ENCODE peak calls at places on chromosomes 2 and 18, in eight cellular contexts. One of them, this sample, is unnamed.

GRCh38 chr18:801137-801536 is 10.9 kb downstream of the YES1 start:
- DNase-seq in uterus: no peak
- DNase-seq in PC-9: no peak
- DNase-seq in heart right ventricle: no peak
- DNase-seq in NCI-H69: no peak
- DNase-seq in activated CD4-positive, alpha-beta T cell treated with anti-CD3 and anti-CD28 coated beads for 1 hour: no peak
- DNase-seq in progenitor cell of endocrine pancreas: no peak
- DNase-seq in foreskin fibroblast: no peak
- DNase-seq in this sample: no peak

GRCh38 chr2:112480540-112481049 is 1.4 kb upstream of the TTL start:
- DNase-seq in uterus: no peak
- DNase-seq in PC-9: no peak
- DNase-seq in heart right ventricle: no peak
- DNase-seq in NCI-H69: peak
- DNase-seq in activated CD4-positive, alpha-beta T cell treated with anti-CD3 and anti-CD28 coated beads for 1 hour: peak
- DNase-seq in progenitor cell of endocrine pancreas: no peak
- DNase-seq in foreskin fibroblast: no peak
- DNase-seq in this sample: no peak

GRCh38 chr2:237391140-237391539 is 22.8 kb downstream of the COL6A3 start:
- DNase-seq in uterus: no peak
- DNase-seq in PC-9: no peak
- DNase-seq in heart right ventricle: no peak
- DNase-seq in NCI-H69: no peak
- DNase-seq in activated CD4-positive, alpha-beta T cell treated with anti-CD3 and anti-CD28 coated beads for 1 hour: no peak
- DNase-seq in progenitor cell of endocrine pancreas: no peak
- DNase-seq in foreskin fibroblast: no peak
- DNase-seq in this sample: no peak

GRCh38 chr2:217481577-217481976 is 521.2 kb downstream of the TNS1 start:
- DNase-seq in uterus: no peak
- DNase-seq in PC-9: no peak
- DNase-seq in heart right ventricle: no peak
- DNase-seq in NCI-H69: no peak
- DNase-seq in activated CD4-positive, alpha-beta T cell treated with anti-CD3 and anti-CD28 coated beads for 1 hour: no peak
- DNase-seq in progenitor cell of endocrine pancreas: no peak
- DNase-seq in foreskin fibroblast: no peak
- DNase-seq in this sample: no peak

GRCh38 chr2:68663371-68664156 is 20.2 kb downstream of the PROKR1 start:
- DNase-seq in uterus: no peak
- DNase-seq in PC-9: no peak
- DNase-seq in heart right ventricle: no peak
- DNase-seq in NCI-H69: no peak
- DNase-seq in activated CD4-positive, alpha-beta T cell treated with anti-CD3 and anti-CD28 coated beads for 1 hour: no peak
- DNase-seq in progenitor cell of endocrine pancreas: no peak
- DNase-seq in foreskin fibroblast: no peak
- DNase-seq in this sample: no peak

GRCh38 chr18:30177056-30177455 is 865.5 kb downstream of the DSC3 start:
- DNase-seq in uterus: no peak
- DNase-seq in PC-9: no peak
- DNase-seq in heart right ventricle: no peak
- DNase-seq in NCI-H69: no peak
- DNase-seq in activated CD4-positive, alpha-beta T cell treated with anti-CD3 and anti-CD28 coated beads for 1 hour: no peak
- DNase-seq in progenitor cell of endocrine pancreas: no peak
- DNase-seq in foreskin fibroblast: no peak
- DNase-seq in this sample: no peak

GRCh38 chr2:127695491-127696472 is 5.5 kb upstream of the SFT2D3 start:
- DNase-seq in uterus: peak
- DNase-seq in PC-9: peak
- DNase-seq in heart right ventricle: peak
- DNase-seq in NCI-H69: peak
- DNase-seq in activated CD4-positive, alpha-beta T cell treated with anti-CD3 and anti-CD28 coated beads for 1 hour: peak
- DNase-seq in progenitor cell of endocrine pancreas: no peak
- DNase-seq in foreskin fibroblast: peak
- DNase-seq in this sample: no peak

GRCh38 chr2:101895039-101895438 is 96.7 kb upstream of the IL1R2 start:
- DNase-seq in uterus: no peak
- DNase-seq in PC-9: no peak
- DNase-seq in heart right ventricle: no peak
- DNase-seq in NCI-H69: no peak
- DNase-seq in activated CD4-positive, alpha-beta T cell treated with anti-CD3 and anti-CD28 coated beads for 1 hour: no peak
- DNase-seq in progenitor cell of endocrine pancreas: no peak
- DNase-seq in foreskin fibroblast: no peak
- DNase-seq in this sample: no peak

GRCh38 chr2:159462201-159462785 is 154.1 kb downstream of the BAZ2B start:
- DNase-seq in uterus: no peak
- DNase-seq in PC-9: no peak
- DNase-seq in heart right ventricle: no peak
- DNase-seq in NCI-H69: no peak
- DNase-seq in activated CD4-positive, alpha-beta T cell treated with anti-CD3 and anti-CD28 coated beads for 1 hour: no peak
- DNase-seq in progenitor cell of endocrine pancreas: no peak
- DNase-seq in foreskin fibroblast: no peak
- DNase-seq in this sample: no peak

GRCh38 chr2:201515573-201516246 is 64.2 kb downstream of the STRADB start:
- DNase-seq in uterus: no peak
- DNase-seq in PC-9: no peak
- DNase-seq in heart right ventricle: no peak
- DNase-seq in NCI-H69: peak
- DNase-seq in activated CD4-positive, alpha-beta T cell treated with anti-CD3 and anti-CD28 coated beads for 1 hour: no peak
- DNase-seq in progenitor cell of endocrine pancreas: no peak
- DNase-seq in foreskin fibroblast: no peak
- DNase-seq in this sample: no peak

GRCh38 chr2:126359494-126359893 is 296.5 kb upstream of the GYPC start:
- DNase-seq in uterus: no peak
- DNase-seq in PC-9: no peak
- DNase-seq in heart right ventricle: no peak
- DNase-seq in NCI-H69: no peak
- DNase-seq in activated CD4-positive, alpha-beta T cell treated with anti-CD3 and anti-CD28 coated beads for 1 hour: no peak
- DNase-seq in progenitor cell of endocrine pancreas: no peak
- DNase-seq in foreskin fibroblast: no peak
- DNase-seq in this sample: no peak

GRCh38 chr2:49241991-49242390 is 87.7 kb upstream of the FSHR start:
- DNase-seq in uterus: no peak
- DNase-seq in PC-9: no peak
- DNase-seq in heart right ventricle: no peak
- DNase-seq in NCI-H69: no peak
- DNase-seq in activated CD4-positive, alpha-beta T cell treated with anti-CD3 and anti-CD28 coated beads for 1 hour: no peak
- DNase-seq in progenitor cell of endocrine pancreas: no peak
- DNase-seq in foreskin fibroblast: no peak
- DNase-seq in this sample: no peak

GRCh38 chr2:38037757-38038615 is 38.0 kb downstream of the CYP1B1 start:
- DNase-seq in uterus: peak
- DNase-seq in PC-9: no peak
- DNase-seq in heart right ventricle: peak
- DNase-seq in NCI-H69: peak
- DNase-seq in activated CD4-positive, alpha-beta T cell treated with anti-CD3 and anti-CD28 coated beads for 1 hour: no peak
- DNase-seq in progenitor cell of endocrine pancreas: no peak
- DNase-seq in foreskin fibroblast: peak
- DNase-seq in this sample: no peak

GRCh38 chr2:231646471-231646870 is 53.8 kb downstream of the TEX44 start:
- DNase-seq in uterus: no peak
- DNase-seq in PC-9: peak
- DNase-seq in heart right ventricle: no peak
- DNase-seq in NCI-H69: no peak
- DNase-seq in activated CD4-positive, alpha-beta T cell treated with anti-CD3 and anti-CD28 coated beads for 1 hour: no peak
- DNase-seq in progenitor cell of endocrine pancreas: no peak
- DNase-seq in foreskin fibroblast: no peak
- DNase-seq in this sample: no peak

GRCh38 chr2:99278793-99279291 is 22.2 kb downstream of the LYG1 start:
- DNase-seq in uterus: no peak
- DNase-seq in PC-9: peak
- DNase-seq in heart right ventricle: no peak
- DNase-seq in NCI-H69: no peak
- DNase-seq in activated CD4-positive, alpha-beta T cell treated with anti-CD3 and anti-CD28 coated beads for 1 hour: no peak
- DNase-seq in progenitor cell of endocrine pancreas: no peak
- DNase-seq in foreskin fibroblast: peak
- DNase-seq in this sample: no peak

GRCh38 chr2:86300496-86300895 is 36.9 kb downstream of the REEP1 start:
- DNase-seq in uterus: peak
- DNase-seq in PC-9: no peak
- DNase-seq in heart right ventricle: no peak
- DNase-seq in NCI-H69: no peak
- DNase-seq in activated CD4-positive, alpha-beta T cell treated with anti-CD3 and anti-CD28 coated beads for 1 hour: no peak
- DNase-seq in progenitor cell of endocrine pancreas: no peak
- DNase-seq in foreskin fibroblast: no peak
- DNase-seq in this sample: no peak

GRCh38 chr2:236871500-236872001 is 214.1 kb upstream of the COPS8 start:
- DNase-seq in uterus: peak
- DNase-seq in PC-9: peak
- DNase-seq in heart right ventricle: peak
- DNase-seq in NCI-H69: peak
- DNase-seq in activated CD4-positive, alpha-beta T cell treated with anti-CD3 and anti-CD28 coated beads for 1 hour: no peak
- DNase-seq in progenitor cell of endocrine pancreas: no peak
- DNase-seq in foreskin fibroblast: peak
- DNase-seq in this sample: no peak

GRCh38 chr2:45707034-45707433 is 55.6 kb downstream of the PRKCE start:
- DNase-seq in uterus: no peak
- DNase-seq in PC-9: no peak
- DNase-seq in heart right ventricle: no peak
- DNase-seq in NCI-H69: peak
- DNase-seq in activated CD4-positive, alpha-beta T cell treated with anti-CD3 and anti-CD28 coated beads for 1 hour: no peak
- DNase-seq in progenitor cell of endocrine pancreas: no peak
- DNase-seq in foreskin fibroblast: no peak
- DNase-seq in this sample: no peak

GRCh38 chr2:226447338-226447885 is 352.2 kb downstream of the IRS1 start:
- DNase-seq in uterus: no peak
- DNase-seq in PC-9: no peak
- DNase-seq in heart right ventricle: no peak
- DNase-seq in NCI-H69: no peak
- DNase-seq in activated CD4-positive, alpha-beta T cell treated with anti-CD3 and anti-CD28 coated beads for 1 hour: no peak
- DNase-seq in progenitor cell of endocrine pancreas: no peak
- DNase-seq in foreskin fibroblast: no peak
- DNase-seq in this sample: no peak

GRCh38 chr2:28231110-28231621 is 161.5 kb upstream of the FOSL2 start:
- DNase-seq in uterus: no peak
- DNase-seq in PC-9: no peak
- DNase-seq in heart right ventricle: peak
- DNase-seq in NCI-H69: no peak
- DNase-seq in activated CD4-positive, alpha-beta T cell treated with anti-CD3 and anti-CD28 coated beads for 1 hour: no peak
- DNase-seq in progenitor cell of endocrine pancreas: no peak
- DNase-seq in foreskin fibroblast: peak
- DNase-seq in this sample: no peak

GRCh38 chr2:3827673-3828575 is 124.5 kb downstream of the DCDC2C start:
- DNase-seq in uterus: no peak
- DNase-seq in PC-9: no peak
- DNase-seq in heart right ventricle: peak
- DNase-seq in NCI-H69: peak
- DNase-seq in activated CD4-positive, alpha-beta T cell treated with anti-CD3 and anti-CD28 coated beads for 1 hour: no peak
- DNase-seq in progenitor cell of endocrine pancreas: no peak
- DNase-seq in foreskin fibroblast: no peak
- DNase-seq in this sample: no peak

GRCh38 chr2:126802774-126803421 is 95.8 kb upstream of the TEX51 start:
- DNase-seq in uterus: no peak
- DNase-seq in PC-9: no peak
- DNase-seq in heart right ventricle: no peak
- DNase-seq in NCI-H69: no peak
- DNase-seq in activated CD4-positive, alpha-beta T cell treated with anti-CD3 and anti-CD28 coated beads for 1 hour: no peak
- DNase-seq in progenitor cell of endocrine pancreas: no peak
- DNase-seq in foreskin fibroblast: no peak
- DNase-seq in this sample: no peak

GRCh38 chr18:3046216-3046808 is 33.4 kb upstream of the LPIN2 start:
- DNase-seq in uterus: no peak
- DNase-seq in PC-9: no peak
- DNase-seq in heart right ventricle: no peak
- DNase-seq in NCI-H69: no peak
- DNase-seq in activated CD4-positive, alpha-beta T cell treated with anti-CD3 and anti-CD28 coated beads for 1 hour: no peak
- DNase-seq in progenitor cell of endocrine pancreas: no peak
- DNase-seq in foreskin fibroblast: no peak
- DNase-seq in this sample: no peak

GRCh38 chr2:223599646-223600009 is 2.5 kb downstream of the SCG2 start:
- DNase-seq in uterus: no peak
- DNase-seq in PC-9: no peak
- DNase-seq in heart right ventricle: no peak
- DNase-seq in NCI-H69: no peak
- DNase-seq in activated CD4-positive, alpha-beta T cell treated with anti-CD3 and anti-CD28 coated beads for 1 hour: no peak
- DNase-seq in progenitor cell of endocrine pancreas: no peak
- DNase-seq in foreskin fibroblast: no peak
- DNase-seq in this sample: no peak

GRCh38 chr2:160315337-160315736 is 115.3 kb upstream of the ITGB6 start:
- DNase-seq in uterus: no peak
- DNase-seq in PC-9: no peak
- DNase-seq in heart right ventricle: no peak
- DNase-seq in NCI-H69: no peak
- DNase-seq in activated CD4-positive, alpha-beta T cell treated with anti-CD3 and anti-CD28 coated beads for 1 hour: no peak
- DNase-seq in progenitor cell of endocrine pancreas: no peak
- DNase-seq in foreskin fibroblast: peak
- DNase-seq in this sample: no peak

GRCh38 chr2:19140463-19141208 is 217.8 kb downstream of the OSR1 start:
- DNase-seq in uterus: no peak
- DNase-seq in PC-9: peak
- DNase-seq in heart right ventricle: no peak
- DNase-seq in NCI-H69: no peak
- DNase-seq in activated CD4-positive, alpha-beta T cell treated with anti-CD3 and anti-CD28 coated beads for 1 hour: no peak
- DNase-seq in progenitor cell of endocrine pancreas: no peak
- DNase-seq in foreskin fibroblast: peak
- DNase-seq in this sample: no peak

GRCh38 chr18:48858676-48859075 is 92.1 kb downstream of the SMAD7 start:
- DNase-seq in uterus: no peak
- DNase-seq in PC-9: no peak
- DNase-seq in heart right ventricle: no peak
- DNase-seq in NCI-H69: no peak
- DNase-seq in activated CD4-positive, alpha-beta T cell treated with anti-CD3 and anti-CD28 coated beads for 1 hour: no peak
- DNase-seq in progenitor cell of endocrine pancreas: no peak
- DNase-seq in foreskin fibroblast: no peak
- DNase-seq in this sample: no peak

GRCh38 chr2:163859951-163860350 is 124.1 kb upstream of the FIGN start:
- DNase-seq in uterus: no peak
- DNase-seq in PC-9: no peak
- DNase-seq in heart right ventricle: no peak
- DNase-seq in NCI-H69: no peak
- DNase-seq in activated CD4-positive, alpha-beta T cell treated with anti-CD3 and anti-CD28 coated beads for 1 hour: no peak
- DNase-seq in progenitor cell of endocrine pancreas: no peak
- DNase-seq in foreskin fibroblast: no peak
- DNase-seq in this sample: no peak

GRCh38 chr18:7414459-7414858 is 152.7 kb upstream of the PTPRM start:
- DNase-seq in uterus: no peak
- DNase-seq in PC-9: no peak
- DNase-seq in heart right ventricle: no peak
- DNase-seq in NCI-H69: no peak
- DNase-seq in activated CD4-positive, alpha-beta T cell treated with anti-CD3 and anti-CD28 coated beads for 1 hour: no peak
- DNase-seq in progenitor cell of endocrine pancreas: no peak
- DNase-seq in foreskin fibroblast: no peak
- DNase-seq in this sample: no peak

GRCh38 chr2:136356111-136357033 is 238.4 kb upstream of the CXCR4 start:
- DNase-seq in uterus: no peak
- DNase-seq in PC-9: no peak
- DNase-seq in heart right ventricle: no peak
- DNase-seq in NCI-H69: peak
- DNase-seq in activated CD4-positive, alpha-beta T cell treated with anti-CD3 and anti-CD28 coated beads for 1 hour: no peak
- DNase-seq in progenitor cell of endocrine pancreas: no peak
- DNase-seq in foreskin fibroblast: no peak
- DNase-seq in this sample: no peak

GRCh38 chr2:157257312-157258252 is at the start of gene GALNT5:
- DNase-seq in uterus: no peak
- DNase-seq in PC-9: no peak
- DNase-seq in heart right ventricle: peak
- DNase-seq in NCI-H69: peak
- DNase-seq in activated CD4-positive, alpha-beta T cell treated with anti-CD3 and anti-CD28 coated beads for 1 hour: no peak
- DNase-seq in progenitor cell of endocrine pancreas: no peak
- DNase-seq in foreskin fibroblast: peak
- DNase-seq in this sample: no peak

GRCh38 chr18:46506974-46507373 is 150.0 kb downstream of the LOXHD1 start:
- DNase-seq in uterus: no peak
- DNase-seq in PC-9: no peak
- DNase-seq in heart right ventricle: no peak
- DNase-seq in NCI-H69: no peak
- DNase-seq in activated CD4-positive, alpha-beta T cell treated with anti-CD3 and anti-CD28 coated beads for 1 hour: no peak
- DNase-seq in progenitor cell of endocrine pancreas: no peak
- DNase-seq in foreskin fibroblast: no peak
- DNase-seq in this sample: no peak

GRCh38 chr2:171249689-171250088 is 89.0 kb upstream of the TLK1 start:
- DNase-seq in uterus: no peak
- DNase-seq in PC-9: no peak
- DNase-seq in heart right ventricle: no peak
- DNase-seq in NCI-H69: no peak
- DNase-seq in activated CD4-positive, alpha-beta T cell treated with anti-CD3 and anti-CD28 coated beads for 1 hour: no peak
- DNase-seq in progenitor cell of endocrine pancreas: no peak
- DNase-seq in foreskin fibroblast: no peak
- DNase-seq in this sample: no peak

GRCh38 chr2:158403237-158403636 is 53.3 kb downstream of the CCDC148 start:
- DNase-seq in uterus: no peak
- DNase-seq in PC-9: no peak
- DNase-seq in heart right ventricle: no peak
- DNase-seq in NCI-H69: peak
- DNase-seq in activated CD4-positive, alpha-beta T cell treated with anti-CD3 and anti-CD28 coated beads for 1 hour: no peak
- DNase-seq in progenitor cell of endocrine pancreas: no peak
- DNase-seq in foreskin fibroblast: no peak
- DNase-seq in this sample: no peak

This sample was measured in NCI-H2081 treated with DMSO at 0.1 percent for 48 hours.